ENCODE peak calls at places on chromosome 3, in nine cellular contexts. E is AG20443; W is left ventricle myocardium inferior; O is stimulated activated naive B cell treated with anti-CD40 and anti-IgM and Interleukin-4, amounts not matched to agents 10 μg/mL and 1 μg/mL and 100 μg/mL, for 72 hours; U is EH; C is GM12864; L is NCI-H1105; K is activated T-helper 1 cell treated with Interleukin-2 at 50 U/mL for 16 hours; Z is effector CD4-positive, alpha-beta T cell. V is an unnamed sample.

GRCh38 chr3:72548992-72549391 is 299.3 kb downstream of the SHQ1 start:
- DNase-seq in E (no peak), W (no peak), O (no peak), U (no peak), C (no peak), L (no peak), K (no peak), Z (no peak), V (no peak)

GRCh38 chr3:10936686-10937085 is 55.9 kb upstream of the SLC6A1 start:
- DNase-seq in E (no peak), W (no peak), O (no peak), U (no peak), C (no peak), L (no peak), K (no peak), Z (no peak), V (no peak)

GRCh38 chr3:152998554-152998953 is 163.5 kb upstream of the RAP2B start:
- DNase-seq in E (no peak), W (no peak), O (no peak), U (no peak), C (no peak), L (no peak), K (no peak), Z (no peak), V (no peak)

GRCh38 chr3:148240351-148240750 is 457.4 kb upstream of the AGTR1 start:
- DNase-seq in E (no peak), W (no peak), O (no peak), U (no peak), C (no peak), L (no peak), K (no peak), Z (no peak), V (no peak)

GRCh38 chr3:47413751-47414150 is 32.9 kb downstream of the PTPN23 start:
- DNase-seq in E (peak; percentile 12), W (no peak), O (no peak), U (no peak), C (no peak), L (no peak), K (no peak), Z (no peak), V (no peak)

GRCh38 chr3:126153695-126154360 is 26.6 kb downstream of the ALDH1L1 start:
- DNase-seq in E (peak; percentile 5), W (no peak), O (no peak), U (no peak), C (no peak), L (no peak), K (no peak), Z (no peak), V (no peak)

GRCh38 chr3:42176635-42177034 is 85.5 kb downstream of the TRAK1 start:
- DNase-seq in E (no peak), W (no peak), O (no peak), U (no peak), C (no peak), L (no peak), K (no peak), Z (no peak), V (no peak)

GRCh38 chr3:125024817-125025216 is 31.0 kb downstream of the HEG1 start:
- DNase-seq in E (no peak), W (peak; percentile 48), O (no peak), U (no peak), C (no peak), L (no peak), K (no peak), Z (no peak), V (no peak)

GRCh38 chr3:64686446-64686908 is 1.3 kb downstream of the ADAMTS9 start:
- DNase-seq in E (peak; percentile 57), W (no peak), O (peak; percentile 10), U (peak; percentile 37), C (no peak), L (no peak), K (no peak), Z (no peak), V (peak; percentile 69)

GRCh38 chr3:44000586-44000985 is 241.1 kb upstream of the TOPAZ1 start:
- DNase-seq in E (peak; percentile 72), W (no peak), O (no peak), U (peak; percentile 69), C (peak; percentile 27), L (no peak), K (no peak), Z (no peak), V (no peak)

GRCh38 chr3:98722389-98722788 is 40.8 kb upstream of the ST3GAL6 start:
- DNase-seq in E (no peak), W (no peak), O (no peak), U (no peak), C (no peak), L (no peak), K (no peak), Z (no peak), V (no peak)

GRCh38 chr3:151686257-151686656 is 47.5 kb upstream of the AADACL2 start:
- DNase-seq in E (no peak), W (no peak), O (no peak), U (no peak), C (no peak), L (no peak), K (no peak), Z (no peak), V (no peak)

GRCh38 chr3:177929310-177929709 is 606.9 kb upstream of the KCNMB2 start:
- DNase-seq in E (no peak), W (no peak), O (no peak), U (peak; percentile 63), C (no peak), L (no peak), K (no peak), Z (no peak), V (no peak)

GRCh38 chr3:108736821-108737220 is 20.4 kb downstream of the RETNLB start:
- DNase-seq in E (no peak), W (no peak), O (no peak), U (no peak), C (no peak), L (no peak), K (no peak), Z (no peak), V (no peak)

GRCh38 chr3:55446860-55447259 is 40.2 kb downstream of the WNT5A start:
- DNase-seq in E (no peak), W (no peak), O (no peak), U (no peak), C (no peak), L (peak; percentile 47), K (no peak), Z (no peak), V (no peak)

GRCh38 chr3:71022552-71023335 is 560.8 kb downstream of the FOXP1 start:
- DNase-seq in E (peak; percentile 29), W (no peak), O (no peak), U (peak; percentile 37), C (no peak), L (no peak), K (no peak), Z (no peak), V (peak; percentile 28)

GRCh38 chr3:168628549-168628948 is 532.8 kb upstream of the GOLIM4 start:
- DNase-seq in E (no peak), W (no peak), O (no peak), U (no peak), C (no peak), L (no peak), K (no peak), Z (no peak), V (no peak)

GRCh38 chr3:9279959-9280358 is 30.5 kb upstream of the SRGAP3 start:
- DNase-seq in E (peak; percentile 64), W (no peak), O (no peak), U (peak; percentile 66), C (no peak), L (no peak), K (no peak), Z (no peak), V (peak; percentile 27)

GRCh38 chr3:55000546-55000945 is 72.7 kb upstream of the LRTM1 start:
- DNase-seq in E (peak; percentile 91), W (no peak), O (no peak), U (peak; percentile 89), C (no peak), L (no peak), K (no peak), Z (no peak), V (peak; percentile 86)

GRCh38 chr3:195035345-195036202 is 235.4 kb downstream of the XXYLT1 start:
- DNase-seq in E (no peak), W (no peak), O (no peak), U (no peak), C (no peak), L (no peak), K (no peak), Z (no peak), V (no peak)

GRCh38 chr3:161462138-161462537 is 34.5 kb upstream of the OTOL1 start:
- DNase-seq in E (no peak), W (no peak), O (no peak), U (no peak), C (no peak), L (no peak), K (no peak), Z (no peak), V (no peak)

GRCh38 chr3:152229692-152230091 is 39.0 kb upstream of the MBNL1 start:
- DNase-seq in E (no peak), W (no peak), O (no peak), U (no peak), C (no peak), L (no peak), K (no peak), Z (no peak), V (no peak)